ENCODE peak calls at places on chromosomes 16 and 17, in four cellular contexts. S is IMR-90, B is GM12878, U is H1. L is an unnamed sample.
A peak's percentile ranks its signal among the peaks of the same experiment; 100 is the strongest.

GRCh38 chr17:5584971-5585794 is 874 bp upstream of the NLRP1 start:
- DNase-seq in B (no peak), S (peak; percentile 89), U (no peak), L (no peak)

GRCh38 chr17:61786088-61786487 is 77.2 kb downstream of the BRIP1 start:
- DNase-seq in U (no peak), B (no peak), S (no peak), L (no peak)

GRCh38 chr16:58027341-58028167 is 2.0 kb downstream of the MMP15 start:
- DNase-seq in S (no peak), U (peak; percentile 77), B (no peak), L (peak; percentile 36)

GRCh38 chr17:83144421-83145357 is 65.3 kb downstream of the METRNL start:
- DNase-seq in S (peak; percentile 5), B (no peak), U (no peak), L (no peak)

GRCh38 chr17:2853111-2853721 is 57.0 kb downstream of the RAP1GAP2 start:
- DNase-seq in U (peak; percentile 76), B (no peak), S (peak; percentile 49), L (no peak)

GRCh38 chr17:66302761-66303626 is 581 bp downstream of the PRKCA start:
- DNase-seq in B (no peak), U (peak; percentile 73), S (peak; percentile 42), L (no peak)

GRCh38 chr17:76279742-76280287 is 14.7 kb downstream of the UBALD2 start:
- DNase-seq in U (no peak), S (no peak), B (no peak), L (no peak)

GRCh38 chr16:30430428-30430970 is 669 bp upstream of the DCTPP1 start:
- DNase-seq in S (no peak), U (no peak), B (no peak), L (no peak)

GRCh38 chr16:2533912-2534311 is 2.7 kb upstream of the CEMP1 start:
- DNase-seq in U (no peak), B (no peak), S (no peak), L (no peak)

GRCh38 chr17:61570118-61570517 is 20.9 kb downstream of the NACA2 start:
- DNase-seq in U (no peak), B (no peak), S (peak; percentile 13), L (peak; percentile 68)

GRCh38 chr17:17737938-17738894 is 57.0 kb downstream of the RAI1 start:
- DNase-seq in U (peak; percentile 69), B (no peak), S (no peak), L (no peak)

GRCh38 chr17:66308856-66309255 is 6.4 kb downstream of the PRKCA start:
- DNase-seq in U (no peak), B (no peak), S (no peak), L (no peak)

GRCh38 chr16:88638323-88639230 is at the start of gene IL17C:
- DNase-seq in S (no peak), B (no peak), U (peak; percentile 68), L (no peak)

GRCh38 chr17:72858826-72859495 is 233.5 kb downstream of the SLC39A11 start:
- DNase-seq in U (no peak), B (no peak), S (no peak), L (no peak)

GRCh38 chr16:19804538-19805323 is 79.9 kb downstream of the GPRC5B start:
- DNase-seq in U (peak; percentile 55), S (no peak), B (no peak), L (no peak)

GRCh38 chr16:35431829-35432663 is 1972.6 kb downstream of the TP53TG3F start:
- DNase-seq in B (no peak), S (no peak), U (peak; percentile 57), L (no peak)

GRCh38 chr17:29090746-29091395 is 47.9 kb downstream of the PIPOX start:
- DNase-seq in B (no peak), S (no peak), U (no peak), L (no peak)

GRCh38 chr16:80614908-80615696 is 74.3 kb downstream of the DYNLRB2 start:
- DNase-seq in U (peak; percentile 10), B (no peak), S (peak; percentile 86), L (peak; percentile 6)

GRCh38 chr17:72616457-72616856 is 476.0 kb downstream of the SLC39A11 start:
- DNase-seq in B (no peak), S (no peak), U (no peak), L (no peak)

GRCh38 chr16:53668869-53669268 is 34.8 kb downstream of the RPGRIP1L start:
- DNase-seq in B (no peak), U (no peak), S (no peak), L (no peak)

GRCh38 chr17:77877019-77877418 is 81.5 kb upstream of the TNRC6C start:
- DNase-seq in U (no peak), S (no peak), B (no peak), L (no peak)

GRCh38 chr16:13935408-13935807 is 15.5 kb downstream of the ERCC4 start:
- DNase-seq in U (peak; percentile 91), S (no peak), B (no peak), L (no peak)

GRCh38 chr16:46883690-46884512 is at the start of gene GPT2:
- DNase-seq in B (peak; percentile 69), S (peak; percentile 95), U (peak; percentile 97), L (peak; percentile 91)

GRCh38 chr17:15490634-15491261 is 23.3 kb upstream of the CDRT4 start:
- DNase-seq in S (peak; percentile 76), B (no peak), U (peak; percentile 60), L (peak; percentile 81)

GRCh38 chr16:56841233-56841632 is 23.8 kb upstream of the SLC12A3 start:
- DNase-seq in B (no peak), U (no peak), S (peak; percentile 69), L (no peak)

GRCh38 chr16:80175011-80175410 is 365.8 kb upstream of the DYNLRB2 start:
- DNase-seq in B (no peak), U (no peak), S (no peak), L (no peak)

GRCh38 chr17:38871247-38871991 is 1.6 kb downstream of the LASP1 start:
- DNase-seq in S (peak; percentile 80), U (no peak), B (peak; percentile 45), L (no peak)

GRCh38 chr16:7849891-7850290 is 517.2 kb downstream of the RBFOX1 start:
- DNase-seq in S (no peak), U (no peak), B (no peak), L (no peak)

GRCh38 chr17:48351916-48352332 is 78.1 kb downstream of the SKAP1 start:
- DNase-seq in B (no peak), U (no peak), S (peak; percentile 67), L (peak; percentile 46)

GRCh38 chr16:30571444-30572322 is at the start of gene ZNF688:
- DNase-seq in U (peak; percentile 90), B (peak; percentile 95), S (peak; percentile 96), L (peak; percentile 93)

GRCh38 chr16:86466695-86467406 is 43.5 kb upstream of the FOXF1 start:
- DNase-seq in U (no peak), S (peak; percentile 88), B (no peak), L (no peak)

GRCh38 chr16:64809876-64810629 is 311.8 kb downstream of the CDH11 start:
- DNase-seq in U (no peak), B (no peak), S (no peak), L (no peak)

GRCh38 chr17:74800531-74800930 is 24.4 kb upstream of the NAT9 start:
- DNase-seq in U (no peak), B (no peak), S (no peak), L (no peak)

GRCh38 chr17:38605852-38606645 is at the start of gene SRCIN1:
- DNase-seq in B (no peak), S (peak; percentile 2), U (peak; percentile 95), L (no peak)

GRCh38 chr17:45314761-45315549 is 1.9 kb downstream of the MAP3K14 start:
- DNase-seq in B (no peak), S (peak; percentile 46), U (no peak), L (no peak)

GRCh38 chr17:39835038-39835786 is 28.9 kb downstream of the IKZF3 start:
- DNase-seq in S (no peak), B (no peak), U (no peak), L (no peak)

GRCh38 chr16:85395207-85395912 is 217.8 kb upstream of the GSE1 start:
- DNase-seq in U (peak; percentile 49), B (peak; percentile 24), S (peak; percentile 98), L (peak; percentile 92)

GRCh38 chr17:35174835-35175334 is 19.3 kb downstream of the SLC35G3 start:
- DNase-seq in U (no peak), B (no peak), S (no peak), L (no peak)
- TF ChIP-seq RAD21 in U (no peak), B (no peak), S (no peak), L (no peak)

GRCh38 chr17:57852955-57853328 is 3.1 kb upstream of the MRPS23 start:
- DNase-seq in U (no peak), B (no peak), S (no peak), L (no peak)
- H3K9ac ChIP-seq in U (no peak overlapping the region), B (no peak overlapping the region), S (no peak overlapping the region), L (no peak overlapping the region)

GRCh38 chr17:46916211-46916610 is 6.7 kb upstream of the GOSR2 start:
- DNase-seq in S (peak; percentile 21), U (no peak), B (no peak), L (no peak)
- TF ChIP-seq CEBPB in S (no peak), U (no peak), B (no peak), L (no peak)

GRCh38 chr16:18804540-18804939 is 3.2 kb upstream of the ARL6IP1 start:
- DNase-seq in B (no peak), U (no peak), S (no peak), L (no peak)
- TF ChIP-seq RAD21 in B (no peak), U (no peak), S (no peak), L (no peak)

DNA sequence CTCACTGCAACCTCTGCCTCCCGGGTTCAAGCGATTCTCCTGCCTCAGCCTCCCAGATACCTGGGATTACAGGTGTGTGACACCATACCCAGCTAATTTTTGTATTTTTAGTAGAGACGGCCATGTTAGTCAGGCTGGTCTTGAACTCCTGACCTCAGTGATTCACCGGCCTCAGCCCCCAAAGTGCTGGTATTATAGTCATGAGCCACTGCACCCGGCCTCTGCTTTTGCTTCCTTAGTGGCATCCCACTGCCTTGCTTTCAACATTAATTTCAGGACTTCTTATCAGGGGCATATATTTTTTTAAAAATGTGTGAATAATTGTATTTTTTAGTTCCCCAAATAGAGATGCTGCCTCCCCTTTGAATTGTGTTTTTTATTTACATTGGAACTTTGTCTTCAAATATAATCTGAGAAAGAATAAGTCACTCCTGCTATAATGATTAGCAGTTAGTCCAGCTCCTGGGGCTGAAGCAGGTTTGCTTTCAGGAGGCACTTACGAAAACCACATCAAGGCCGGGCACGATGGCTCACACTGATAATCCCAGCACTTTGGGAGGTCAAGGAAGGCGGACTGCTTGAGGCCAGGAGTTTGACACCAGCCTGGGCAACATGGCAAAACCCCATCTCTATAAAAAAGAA is 98.9 kb downstream of the SYCE1L start:
- DNase-seq in U (no peak), S (no peak), B (no peak), L (no peak)
- H3K9ac ChIP-seq in U (no peak overlapping the region), S (no peak overlapping the region), B (no peak overlapping the region), L (no peak overlapping the region)

L was measured in HCT116.